ENCODE peak calls at places on chromosomes 1 and 21, in eight cellular contexts. G, A, F, X, T, K, O and Q are unnamed samples.

GRCh38 chr1:36561365-36561731 is 78.6 kb upstream of the CSF3R start:
- DNase-seq in T (no peak), A (no peak), G (no peak), K (no peak), O (no peak), F (no peak), X (peak), Q (peak)

GRCh38 chr21:15289246-15289645 is 224.4 kb upstream of the NRIP1 start:
- DNase-seq in O (no peak), A (no peak), G (no peak), X (no peak), F (no peak), T (no peak), K (no peak), Q (no peak)

GRCh38 chr1:220485131-220485530 is 42.8 kb upstream of the MARK1 start:
- DNase-seq in O (no peak), K (no peak), F (no peak), G (no peak), A (peak), T (no peak), X (no peak), Q (no peak)

GRCh38 chr1:13823126-13823880 is 123.3 kb downstream of the PRDM2 start:
- DNase-seq in G (no peak), F (no peak), A (no peak), T (no peak), O (no peak), K (no peak), X (no peak), Q (no peak)

GRCh38 chr1:147912553-147912952 is 10.0 kb downstream of the GJA8 start:
- DNase-seq in F (no peak), K (no peak), A (no peak), X (no peak), G (no peak), T (no peak), O (no peak), Q (no peak)

GRCh38 chr1:39104158-39105060 is 78.3 kb downstream of the NDUFS5 start:
- DNase-seq in F (no peak), O (peak), A (peak), X (peak), K (no peak), T (no peak), G (no peak), Q (no peak)

GRCh38 chr1:208203848-208204609 is 40.2 kb downstream of the PLXNA2 start:
- DNase-seq in A (no peak), G (no peak), T (no peak), O (no peak), F (no peak), K (no peak), X (no peak), Q (no peak)

GRCh38 chr1:30034105-30034626 is 689.2 kb downstream of the MATN1 start:
- DNase-seq in G (no peak), A (no peak), O (no peak), K (no peak), F (no peak), X (no peak), T (no peak), Q (no peak)

GRCh38 chr1:198143797-198144196 is 13.0 kb upstream of the NEK7 start:
- DNase-seq in K (no peak), A (no peak), O (no peak), G (no peak), X (no peak), T (no peak), F (no peak), Q (no peak)

GRCh38 chr1:31371560-31371959 is 1.3 kb downstream of the FABP3 start:
- DNase-seq in G (no peak), O (no peak), X (no peak), F (no peak), T (no peak), K (no peak), A (no peak), Q (no peak)

GRCh38 chr1:43420874-43421273 is 31.2 kb downstream of the SZT2 start:
- DNase-seq in A (no peak), T (no peak), K (no peak), O (no peak), X (no peak), G (no peak), F (no peak), Q (no peak)

GRCh38 chr1:85585845-85586244 is 5.3 kb downstream of the CCN1 start:
- DNase-seq in G (no peak), X (no peak), T (no peak), O (no peak), K (peak), F (no peak), A (no peak), Q (no peak)

GRCh38 chr1:209375681-209376360 is 207.7 kb upstream of the CAMK1G start:
- DNase-seq in T (no peak), O (no peak), F (no peak), X (no peak), G (no peak), A (no peak), K (peak), Q (no peak)

GRCh38 chr1:13770769-13771168 is 70.8 kb downstream of the PRDM2 start:
- DNase-seq in A (no peak), T (no peak), G (no peak), F (no peak), X (no peak), K (no peak), O (no peak), Q (no peak)

GRCh38 chr1:22350987-22351756 is 100.5 kb upstream of the ZBTB40 start:
- DNase-seq in X (peak), O (no peak), F (no peak), T (no peak), G (no peak), K (no peak), A (no peak), Q (no peak)

GRCh38 chr21:28298251-28298672 is 694.4 kb downstream of the LTN1 start:
- DNase-seq in A (no peak), X (no peak), F (no peak), T (no peak), K (no peak), G (no peak), O (no peak), Q (no peak)

GRCh38 chr1:83060216-83060615 is 938.7 kb downstream of the TTLL7 start:
- DNase-seq in K (no peak), T (no peak), G (no peak), X (no peak), A (peak), F (no peak), O (no peak), Q (no peak)

GRCh38 chr1:154837034-154837678 is 32.9 kb downstream of the KCNN3 start:
- DNase-seq in K (no peak), A (no peak), F (no peak), X (peak), O (no peak), G (no peak), T (peak), Q (no peak)

GRCh38 chr1:113917400-113918082 is 11.6 kb upstream of the HIPK1 start:
- DNase-seq in T (no peak), X (no peak), F (no peak), O (no peak), K (peak), A (no peak), G (no peak), Q (no peak)

GRCh38 chr1:101993703-101994102 is 3.0 kb downstream of the OLFM3 start:
- DNase-seq in G (no peak), A (no peak), X (no peak), O (no peak), T (no peak), F (no peak), K (no peak), Q (no peak)

GRCh38 chr1:201192478-201192804 is 1.8 kb downstream of the IGFN1 start:
- DNase-seq in G (no peak), T (no peak), X (no peak), K (no peak), A (no peak), O (no peak), F (no peak), Q (no peak)

GRCh38 chr1:208243522-208243850 is 698 bp downstream of the PLXNA2 start:
- DNase-seq in O (no peak), G (no peak), K (no peak), A (no peak), F (no peak), T (peak), X (no peak), Q (no peak)

GRCh38 chr1:240210026-240210425 is 118.3 kb downstream of the FMN2 start:
- DNase-seq in T (no peak), F (no peak), O (no peak), G (no peak), K (peak), A (no peak), X (no peak), Q (no peak)

GRCh38 chr1:198176179-198176578 is 19.4 kb downstream of the NEK7 start:
- DNase-seq in X (no peak), K (no peak), F (no peak), T (no peak), G (no peak), O (no peak), A (no peak), Q (no peak)

GRCh38 chr1:217393901-217394300 is 237.0 kb downstream of the GPATCH2 start:
- DNase-seq in A (peak), O (no peak), T (no peak), F (no peak), X (no peak), K (no peak), G (no peak), Q (no peak)

GRCh38 chr1:43048601-43049011 is 89.9 kb upstream of the SLC2A1 start:
- DNase-seq in G (no peak), K (no peak), X (peak), F (no peak), T (no peak), O (no peak), A (no peak), Q (no peak)

GRCh38 chr1:248871837-248872401 is 13.0 kb upstream of the ZNF692 start:
- DNase-seq in T (no peak), K (no peak), A (no peak), X (peak), F (no peak), G (no peak), O (no peak), Q (no peak)

GRCh38 chr1:246782120-246782900 is 58.1 kb downstream of the SCCPDH start:
- DNase-seq in F (no peak), G (no peak), A (no peak), T (peak), X (peak), K (peak), O (no peak), Q (no peak)

GRCh38 chr1:106619827-106620134 is 436.7 kb upstream of the PRMT6 start:
- DNase-seq in A (no peak), F (no peak), X (no peak), K (no peak), T (no peak), O (no peak), G (no peak), Q (no peak)

GRCh38 chr1:194829492-194829891 is 1643.1 kb upstream of the B3GALT2 start:
- DNase-seq in A (no peak), O (no peak), G (no peak), T (no peak), K (peak), F (no peak), X (no peak), Q (no peak)

GRCh38 chr1:99269321-99269720 is 5.0 kb downstream of the PLPPR4 start:
- DNase-seq in G (no peak), O (no peak), A (no peak), X (no peak), F (no peak), T (no peak), K (no peak), Q (no peak)

GRCh38 chr21:15788847-15789548 is 59.2 kb downstream of the USP25 start:
- DNase-seq in X (no peak), O (no peak), K (peak), G (no peak), A (no peak), T (no peak), F (no peak), Q (no peak)

GRCh38 chr1:232226197-232226681 is 403.7 kb downstream of the SIPA1L2 start:
- DNase-seq in F (no peak), T (no peak), G (no peak), O (no peak), K (peak), A (no peak), X (no peak), Q (no peak)

GRCh38 chr1:24277420-24278169 is 41.6 kb upstream of the GRHL3 start:
- DNase-seq in K (peak), F (no peak), X (no peak), A (no peak), T (no peak), O (no peak), G (no peak), Q (no peak)

GRCh38 chr21:29078884-29079765 is 5.7 kb upstream of the CCT8 start:
- DNase-seq in T (no peak), F (no peak), G (no peak), O (no peak), K (no peak), A (no peak), X (no peak), Q (no peak)

GRCh38 chr1:21313146-21313885 is 23.1 kb upstream of the ECE1 start:
- DNase-seq in F (no peak), T (no peak), A (no peak), G (no peak), X (no peak), K (peak), O (no peak), Q (no peak)

DNA sequence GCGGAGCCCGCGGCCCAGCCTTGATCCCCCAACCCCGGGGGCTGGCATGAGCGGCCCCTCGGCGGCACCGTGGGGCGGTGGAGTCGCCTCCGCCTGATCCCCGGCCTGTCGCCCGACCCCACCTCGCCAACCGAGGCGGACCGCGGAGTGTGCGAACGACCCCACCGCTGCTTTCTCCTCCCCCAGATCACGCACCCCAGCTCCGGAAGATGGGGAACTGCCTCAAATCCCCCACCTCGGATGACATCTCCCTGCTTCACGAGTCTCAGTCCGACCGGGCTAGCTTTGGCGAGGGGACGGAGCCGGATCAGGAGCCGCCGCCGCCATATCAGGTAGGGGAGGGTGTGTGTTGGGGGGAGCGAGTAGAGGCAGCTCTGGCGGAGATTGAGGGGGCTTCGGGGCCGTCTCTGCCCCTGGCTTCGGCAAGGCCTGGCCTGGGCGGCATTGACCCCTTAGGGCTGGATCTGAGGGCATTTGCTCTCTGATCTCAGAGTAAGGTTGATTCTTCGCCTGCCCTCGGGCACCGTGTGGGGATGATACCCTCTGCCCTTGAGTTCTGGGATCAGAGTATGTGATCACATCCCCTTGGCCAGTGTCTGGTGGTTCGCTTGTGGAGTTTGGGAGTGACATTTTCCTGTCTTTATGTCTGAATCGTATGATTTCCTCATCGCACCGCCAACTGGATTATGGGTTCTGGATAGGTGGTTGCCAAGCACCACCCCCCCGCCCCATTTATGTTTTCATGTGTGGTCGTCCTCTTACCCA is 657 bp downstream of the RNF11 start:
- DNase-seq in F (peak), K (peak), G (peak), O (peak), T (no peak), X (peak), A (peak), Q (no peak)
- TF ChIP-seq CTCF in F (no peak), K (no peak), G (no peak), O (no peak), T (no peak), X (no peak), A (no peak), Q (no peak)

GRCh38 chr1:3470650-3471355 is 16.3 kb downstream of the ARHGEF16 start:
- DNase-seq in O (no peak), G (no peak), K (no peak), A (no peak), F (no peak), X (no peak), T (peak), Q (no peak)

GRCh38 chr1:3472088-3472850 is 17.8 kb downstream of the ARHGEF16 start:
- DNase-seq in O (no peak), X (no peak), F (no peak), G (no peak), A (no peak), K (no peak), T (peak), Q (no peak)

GRCh38 chr1:3472906-3473305 is 18.4 kb downstream of the ARHGEF16 start:
- DNase-seq in O (no peak), T (peak), K (no peak), X (no peak), G (no peak), F (no peak), A (no peak), Q (no peak)

GRCh38 chr1:3469849-3470649 is 15.6 kb downstream of the ARHGEF16 start:
- DNase-seq in O (no peak), T (peak), F (no peak), A (no peak), X (no peak), G (no peak), K (no peak), Q (no peak)

GRCh38 chr1:3471356-3472087 is 17.1 kb downstream of the ARHGEF16 start:
- DNase-seq in O (peak), F (no peak), G (peak), A (peak), K (peak), T (peak), X (peak), Q (no peak)
- TF ChIP-seq CTCF in O (peak), F (no peak), G (peak), A (peak), K (peak), T (peak), X (peak), Q (no peak)

DNA sequence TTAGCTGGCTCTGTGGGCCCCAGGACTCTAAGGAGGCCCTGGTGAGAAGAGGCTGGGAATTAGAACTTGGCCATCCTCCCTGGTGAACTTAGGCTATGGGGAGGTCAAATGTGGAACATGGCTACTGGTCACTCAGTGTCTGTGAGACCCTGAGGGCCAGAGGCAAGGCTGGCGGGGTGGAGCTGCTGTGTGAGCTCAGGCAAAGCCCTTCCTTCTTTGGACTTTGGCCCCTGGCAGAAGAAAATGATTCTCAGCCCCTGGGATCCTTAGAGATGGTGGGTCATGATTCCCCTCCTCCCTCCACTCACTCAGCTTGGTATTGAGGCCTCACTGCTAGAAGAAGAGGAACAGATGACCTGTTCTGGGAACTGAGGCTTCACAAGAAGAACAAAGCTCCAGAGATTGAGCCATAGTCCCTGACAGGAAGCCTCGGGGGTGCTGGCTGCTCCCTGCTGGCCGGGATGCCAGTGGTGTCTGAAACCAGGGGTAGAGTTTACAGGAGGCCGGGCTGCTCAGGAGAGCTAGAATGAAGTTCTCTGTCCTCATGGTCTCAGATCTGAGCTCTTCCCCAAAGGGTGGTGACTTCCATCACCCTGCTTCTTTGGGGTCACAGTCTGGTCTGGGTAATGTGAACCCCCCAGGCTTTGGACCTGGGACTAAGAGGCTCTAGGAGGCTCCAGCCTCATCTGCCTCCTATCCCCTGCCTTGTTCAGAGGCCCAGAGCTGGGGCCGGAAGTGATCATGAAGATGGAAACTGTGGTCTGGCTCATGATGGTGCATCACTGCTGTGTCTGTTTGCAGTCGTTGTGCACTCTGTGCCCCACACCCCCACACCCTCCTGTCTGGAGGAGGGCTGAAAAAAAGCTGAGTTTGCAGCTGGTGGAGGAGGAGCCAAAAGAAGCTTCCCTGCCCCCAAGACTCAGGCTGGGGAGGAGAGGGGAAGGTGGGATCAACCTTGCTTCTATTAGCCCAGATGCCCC is 905 bp downstream of the BTBD19 start:
- DNase-seq in A (peak), X (no peak), K (peak), F (peak), O (no peak), T (peak), G (no peak), Q (no peak)
- TF ChIP-seq CTCF in A (no peak), X (no peak), K (no peak), F (no peak), O (no peak), T (no peak), G (no peak), Q (no peak)

DNA sequence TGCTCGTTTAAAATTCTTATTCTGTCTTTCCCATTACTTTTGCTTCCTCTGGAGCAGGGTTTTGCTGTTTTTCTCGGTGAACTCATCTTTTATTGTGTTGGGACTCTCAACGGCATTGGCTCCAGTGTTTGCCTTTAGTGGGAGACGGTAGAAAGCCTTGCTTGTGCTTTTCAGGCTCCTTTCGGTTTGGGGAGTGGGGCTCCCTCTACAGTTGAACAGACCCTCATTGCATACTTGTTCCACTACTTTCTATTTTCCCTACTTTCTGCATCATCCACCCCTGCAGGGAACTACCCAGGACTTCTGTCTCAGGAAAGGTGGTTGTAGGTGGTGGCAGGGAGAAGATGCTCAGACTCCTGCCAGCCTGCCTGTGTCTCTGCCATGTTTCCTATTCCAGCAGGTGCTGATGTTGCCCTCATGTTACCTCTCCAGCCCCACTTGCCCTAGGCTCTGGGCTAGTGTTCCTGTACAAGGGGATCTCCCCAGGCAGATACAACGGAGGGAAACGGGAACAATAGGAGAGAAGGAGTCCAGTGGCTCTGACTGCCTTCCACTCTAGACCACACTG is 68.5 kb upstream of the ZBTB18 start:
- DNase-seq in F (no peak), O (no peak), X (no peak), A (no peak), K (no peak), G (no peak), T (no peak), Q (no peak)
- TF ChIP-seq CTCF in F (no peak), O (no peak), X (peak), A (no peak), K (peak), G (no peak), T (no peak), Q (no peak)